ENCODE peak calls at places on chromosomes 5 and 9, in four cellular contexts. One of them, this sample, is unnamed.

GRCh38 chr5:74161171-74161570 is 479.4 kb downstream of the ENC1 start:
- DNase-seq in GM03348: peak
- DNase-seq in GM12892: no peak
- DNase-seq in stimulated activated CD4-positive, alpha-beta T cell treated with anti-CD3 and anti-CD28 coated beads, Interleukin-15, amount 100 ng/mL, for 1 hour: no peak
- DNase-seq in this sample: no peak

GRCh38 chr9:130239741-130240241 is 25.8 kb upstream of the HMCN2 start:
- DNase-seq in GM03348: no peak
- DNase-seq in GM12892: no peak
- DNase-seq in stimulated activated CD4-positive, alpha-beta T cell treated with anti-CD3 and anti-CD28 coated beads, Interleukin-15, amount 100 ng/mL, for 1 hour: peak
- DNase-seq in this sample: no peak

GRCh38 chr5:54309751-54310432 is 481 bp downstream of the ARL15 start:
- DNase-seq in GM03348: peak
- DNase-seq in GM12892: peak
- DNase-seq in stimulated activated CD4-positive, alpha-beta T cell treated with anti-CD3 and anti-CD28 coated beads, Interleukin-15, amount 100 ng/mL, for 1 hour: peak
- DNase-seq in this sample: peak

GRCh38 chr9:109016132-109016531 is 2.8 kb upstream of the CTNNAL1 start:
- DNase-seq in GM03348: no peak
- DNase-seq in GM12892: no peak
- DNase-seq in stimulated activated CD4-positive, alpha-beta T cell treated with anti-CD3 and anti-CD28 coated beads, Interleukin-15, amount 100 ng/mL, for 1 hour: no peak
- DNase-seq in this sample: no peak

GRCh38 chr9:98942906-98943681 is 613 bp upstream of the COL15A1 start:
- DNase-seq in GM03348: no peak
- DNase-seq in GM12892: no peak
- DNase-seq in stimulated activated CD4-positive, alpha-beta T cell treated with anti-CD3 and anti-CD28 coated beads, Interleukin-15, amount 100 ng/mL, for 1 hour: no peak
- DNase-seq in this sample: no peak

GRCh38 chr5:170483701-170484458 is 19.9 kb upstream of the KCNIP1 start:
- DNase-seq in GM03348: no peak
- DNase-seq in GM12892: no peak
- DNase-seq in stimulated activated CD4-positive, alpha-beta T cell treated with anti-CD3 and anti-CD28 coated beads, Interleukin-15, amount 100 ng/mL, for 1 hour: no peak
- DNase-seq in this sample: no peak

GRCh38 chr9:114086009-114086408 is 7.9 kb upstream of the AMBP start:
- DNase-seq in GM03348: no peak
- DNase-seq in GM12892: no peak
- DNase-seq in stimulated activated CD4-positive, alpha-beta T cell treated with anti-CD3 and anti-CD28 coated beads, Interleukin-15, amount 100 ng/mL, for 1 hour: no peak
- DNase-seq in this sample: no peak

GRCh38 chr9:127971357-127972315 is 9.2 kb downstream of the EEIG1 start:
- DNase-seq in GM03348: peak
- DNase-seq in GM12892: no peak
- DNase-seq in stimulated activated CD4-positive, alpha-beta T cell treated with anti-CD3 and anti-CD28 coated beads, Interleukin-15, amount 100 ng/mL, for 1 hour: no peak
- DNase-seq in this sample: no peak

GRCh38 chr5:112264666-112265065 is 154.4 kb downstream of the EPB41L4A start:
- DNase-seq in GM03348: no peak
- DNase-seq in GM12892: no peak
- DNase-seq in stimulated activated CD4-positive, alpha-beta T cell treated with anti-CD3 and anti-CD28 coated beads, Interleukin-15, amount 100 ng/mL, for 1 hour: no peak
- DNase-seq in this sample: no peak

GRCh38 chr5:29337030-29337429 is 1856.5 kb upstream of the CDH6 start:
- DNase-seq in GM03348: no peak
- DNase-seq in GM12892: no peak
- DNase-seq in stimulated activated CD4-positive, alpha-beta T cell treated with anti-CD3 and anti-CD28 coated beads, Interleukin-15, amount 100 ng/mL, for 1 hour: no peak
- DNase-seq in this sample: no peak

GRCh38 chr9:124257865-124258764 is at the start of gene NEK6:
- DNase-seq in GM03348: peak
- DNase-seq in GM12892: peak
- DNase-seq in stimulated activated CD4-positive, alpha-beta T cell treated with anti-CD3 and anti-CD28 coated beads, Interleukin-15, amount 100 ng/mL, for 1 hour: peak
- DNase-seq in this sample: peak

GRCh38 chr9:131618785-131619184 is 73.5 kb downstream of the PRRT1B start:
- DNase-seq in GM03348: no peak
- DNase-seq in GM12892: no peak
- DNase-seq in stimulated activated CD4-positive, alpha-beta T cell treated with anti-CD3 and anti-CD28 coated beads, Interleukin-15, amount 100 ng/mL, for 1 hour: no peak
- DNase-seq in this sample: no peak

GRCh38 chr5:87394407-87394806 is 18.3 kb downstream of the CCNH start:
- DNase-seq in GM03348: peak
- DNase-seq in GM12892: no peak
- DNase-seq in stimulated activated CD4-positive, alpha-beta T cell treated with anti-CD3 and anti-CD28 coated beads, Interleukin-15, amount 100 ng/mL, for 1 hour: no peak
- DNase-seq in this sample: peak

GRCh38 chr9:129080608-129081387 is at the start of gene DOLPP1:
- DNase-seq in GM03348: peak
- DNase-seq in GM12892: peak
- DNase-seq in stimulated activated CD4-positive, alpha-beta T cell treated with anti-CD3 and anti-CD28 coated beads, Interleukin-15, amount 100 ng/mL, for 1 hour: peak
- DNase-seq in this sample: peak

GRCh38 chr9:125493384-125493783 is 213.6 kb downstream of the MAPKAP1 start:
- DNase-seq in GM03348: no peak
- DNase-seq in GM12892: no peak
- DNase-seq in stimulated activated CD4-positive, alpha-beta T cell treated with anti-CD3 and anti-CD28 coated beads, Interleukin-15, amount 100 ng/mL, for 1 hour: no peak
- DNase-seq in this sample: no peak

GRCh38 chr5:54785729-54786548 is 199.5 kb downstream of the ESM1 start:
- DNase-seq in GM03348: peak
- DNase-seq in GM12892: no peak
- DNase-seq in stimulated activated CD4-positive, alpha-beta T cell treated with anti-CD3 and anti-CD28 coated beads, Interleukin-15, amount 100 ng/mL, for 1 hour: no peak
- DNase-seq in this sample: no peak

GRCh38 chr9:70615566-70616138 is 201.2 kb upstream of the KLF9 start:
- DNase-seq in GM03348: no peak
- DNase-seq in GM12892: no peak
- DNase-seq in stimulated activated CD4-positive, alpha-beta T cell treated with anti-CD3 and anti-CD28 coated beads, Interleukin-15, amount 100 ng/mL, for 1 hour: no peak
- DNase-seq in this sample: no peak

GRCh38 chr5:155759252-155759651 is 567.7 kb upstream of the SGCD start:
- DNase-seq in GM03348: no peak
- DNase-seq in GM12892: no peak
- DNase-seq in stimulated activated CD4-positive, alpha-beta T cell treated with anti-CD3 and anti-CD28 coated beads, Interleukin-15, amount 100 ng/mL, for 1 hour: no peak
- DNase-seq in this sample: no peak

GRCh38 chr9:126939821-126940221 is 25.2 kb downstream of the RALGPS1 start:
- DNase-seq in GM03348: no peak
- DNase-seq in GM12892: no peak
- DNase-seq in stimulated activated CD4-positive, alpha-beta T cell treated with anti-CD3 and anti-CD28 coated beads, Interleukin-15, amount 100 ng/mL, for 1 hour: no peak
- DNase-seq in this sample: no peak

GRCh38 chr9:76658510-76659231 is 105.6 kb upstream of the PCA3 start:
- DNase-seq in GM03348: peak
- DNase-seq in GM12892: no peak
- DNase-seq in stimulated activated CD4-positive, alpha-beta T cell treated with anti-CD3 and anti-CD28 coated beads, Interleukin-15, amount 100 ng/mL, for 1 hour: no peak
- DNase-seq in this sample: peak

GRCh38 chr9:135224921-135225541 is 137.6 kb downstream of the OLFM1 start:
- DNase-seq in GM03348: no peak
- DNase-seq in GM12892: no peak
- DNase-seq in stimulated activated CD4-positive, alpha-beta T cell treated with anti-CD3 and anti-CD28 coated beads, Interleukin-15, amount 100 ng/mL, for 1 hour: no peak
- DNase-seq in this sample: no peak

GRCh38 chr9:18796871-18797270 is 236.1 kb downstream of the SAXO1 start:
- DNase-seq in GM03348: no peak
- DNase-seq in GM12892: no peak
- DNase-seq in stimulated activated CD4-positive, alpha-beta T cell treated with anti-CD3 and anti-CD28 coated beads, Interleukin-15, amount 100 ng/mL, for 1 hour: no peak
- DNase-seq in this sample: no peak

GRCh38 chr5:124179788-124180187 is 566.7 kb downstream of the ZNF608 start:
- DNase-seq in GM03348: no peak
- DNase-seq in GM12892: no peak
- DNase-seq in stimulated activated CD4-positive, alpha-beta T cell treated with anti-CD3 and anti-CD28 coated beads, Interleukin-15, amount 100 ng/mL, for 1 hour: no peak
- DNase-seq in this sample: no peak

GRCh38 chr5:123090641-123091257 is 1.7 kb downstream of the PRDM6 start:
- DNase-seq in GM03348: no peak
- DNase-seq in GM12892: no peak
- DNase-seq in stimulated activated CD4-positive, alpha-beta T cell treated with anti-CD3 and anti-CD28 coated beads, Interleukin-15, amount 100 ng/mL, for 1 hour: no peak
- DNase-seq in this sample: no peak

GRCh38 chr9:73916016-73916673 is 581.0 kb upstream of the RORB start:
- DNase-seq in GM03348: no peak
- DNase-seq in GM12892: no peak
- DNase-seq in stimulated activated CD4-positive, alpha-beta T cell treated with anti-CD3 and anti-CD28 coated beads, Interleukin-15, amount 100 ng/mL, for 1 hour: no peak
- DNase-seq in this sample: no peak

GRCh38 chr5:160370713-160371034 is 248 bp upstream of the C1QTNF2 start:
- DNase-seq in GM03348: no peak
- DNase-seq in GM12892: no peak
- DNase-seq in stimulated activated CD4-positive, alpha-beta T cell treated with anti-CD3 and anti-CD28 coated beads, Interleukin-15, amount 100 ng/mL, for 1 hour: no peak
- DNase-seq in this sample: no peak

GRCh38 chr5:16461782-16462181 is 3.8 kb downstream of the ZNF622 start:
- DNase-seq in GM03348: peak
- DNase-seq in GM12892: no peak
- DNase-seq in stimulated activated CD4-positive, alpha-beta T cell treated with anti-CD3 and anti-CD28 coated beads, Interleukin-15, amount 100 ng/mL, for 1 hour: no peak
- DNase-seq in this sample: peak

GRCh38 chr5:123122273-123122672 is 33.2 kb downstream of the PRDM6 start:
- DNase-seq in GM03348: no peak
- DNase-seq in GM12892: no peak
- DNase-seq in stimulated activated CD4-positive, alpha-beta T cell treated with anti-CD3 and anti-CD28 coated beads, Interleukin-15, amount 100 ng/mL, for 1 hour: no peak
- DNase-seq in this sample: no peak

GRCh38 chr9:71758785-71759184 is 9.5 kb downstream of the CEMIP2 start:
- DNase-seq in GM03348: no peak
- DNase-seq in GM12892: no peak
- DNase-seq in stimulated activated CD4-positive, alpha-beta T cell treated with anti-CD3 and anti-CD28 coated beads, Interleukin-15, amount 100 ng/mL, for 1 hour: no peak
- DNase-seq in this sample: no peak

This sample was measured in hepatic stellate cell.